ENCODE peak calls at places on chromosome 11, in five cellular contexts. X is colonic mucosa, Z is heart right ventricle, H is H9, G is GM10248. I is an unnamed sample.

GRCh38 chr11:130874396-130874795 is 41.9 kb downstream of the SNX19 start:
- DNase-seq in X (no peak), Z (no peak), H (no peak), G (no peak), I (no peak)

GRCh38 chr11:47325271-47326041 is 27.0 kb downstream of the MYBPC3 start:
- DNase-seq in X (no peak), Z (peak), H (no peak), G (no peak), I (no peak)

GRCh38 chr11:86438685-86439084 is 64.0 kb downstream of the CCDC81 start:
- DNase-seq in X (no peak), Z (no peak), H (no peak), G (no peak), I (no peak)

GRCh38 chr11:47912843-47913437 is 64.8 kb upstream of the NUP160 start:
- DNase-seq in X (no peak), Z (no peak), H (no peak), G (no peak), I (no peak)

GRCh38 chr11:68338041-68338800 is 25.8 kb downstream of the LRP5 start:
- DNase-seq in X (no peak), Z (no peak), H (no peak), G (no peak), I (no peak)

GRCh38 chr11:199004-199581 is 6.2 kb downstream of the SCGB1C1 start:
- DNase-seq in X (peak), Z (no peak), H (no peak), G (no peak), I (no peak)

GRCh38 chr11:74754507-74755255 is 6.0 kb downstream of the RNF169 start:
- DNase-seq in X (no peak), Z (no peak), H (no peak), G (no peak), I (no peak)

GRCh38 chr11:57639321-57640067 is 10.2 kb downstream of the YPEL4 start:
- DNase-seq in X (no peak), Z (no peak), H (peak), G (no peak), I (no peak)

GRCh38 chr11:128621491-128622136 is 34.3 kb upstream of the ETS1 start:
- DNase-seq in X (no peak), Z (peak), H (no peak), G (no peak), I (no peak)

GRCh38 chr11:27303903-27304302 is 59.1 kb downstream of the CCDC34 start:
- DNase-seq in X (no peak), Z (no peak), H (no peak), G (no peak), I (no peak)

GRCh38 chr11:15663778-15664218 is 549.1 kb downstream of the INSC start:
- DNase-seq in X (peak), Z (no peak), H (peak), G (no peak), I (no peak)

GRCh38 chr11:46210133-46210636 is 67.3 kb upstream of the CREB3L1 start:
- DNase-seq in X (no peak), Z (no peak), H (no peak), G (peak), I (peak)

GRCh38 chr11:133753150-133753549 is 92.2 kb downstream of the SPATA19 start:
- DNase-seq in X (no peak), Z (no peak), H (no peak), G (no peak), I (no peak)

GRCh38 chr11:47078751-47079524 is 97.7 kb downstream of the ARFGAP2 start:
- DNase-seq in X (no peak), Z (no peak), H (no peak), G (no peak), I (no peak)

DNA sequence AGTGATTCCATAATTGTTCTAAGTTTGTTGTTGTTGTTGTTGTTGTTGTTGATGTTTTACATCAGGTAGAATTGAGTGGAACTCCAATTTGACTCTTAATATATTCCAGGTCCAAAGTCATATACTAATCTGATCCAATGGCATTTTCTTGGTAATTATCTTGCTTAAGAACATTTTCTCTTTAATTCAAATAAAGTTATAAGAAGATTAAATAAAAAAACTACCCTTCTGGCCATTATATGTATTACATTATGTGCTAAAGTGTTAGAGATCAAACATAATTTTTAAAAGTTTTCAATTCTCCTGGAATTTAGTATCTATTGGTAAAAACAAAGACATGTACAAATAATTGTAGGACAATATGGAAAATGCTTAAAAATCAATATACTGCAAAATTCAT is 775.4 kb downstream of the LUZP2 start:
- DNase-seq in X (no peak), Z (no peak), H (no peak), G (no peak), I (no peak)
- TF ChIP-seq CTCF in X (no peak), Z (no peak), H (no peak), G (no peak), I (no peak)

DNA sequence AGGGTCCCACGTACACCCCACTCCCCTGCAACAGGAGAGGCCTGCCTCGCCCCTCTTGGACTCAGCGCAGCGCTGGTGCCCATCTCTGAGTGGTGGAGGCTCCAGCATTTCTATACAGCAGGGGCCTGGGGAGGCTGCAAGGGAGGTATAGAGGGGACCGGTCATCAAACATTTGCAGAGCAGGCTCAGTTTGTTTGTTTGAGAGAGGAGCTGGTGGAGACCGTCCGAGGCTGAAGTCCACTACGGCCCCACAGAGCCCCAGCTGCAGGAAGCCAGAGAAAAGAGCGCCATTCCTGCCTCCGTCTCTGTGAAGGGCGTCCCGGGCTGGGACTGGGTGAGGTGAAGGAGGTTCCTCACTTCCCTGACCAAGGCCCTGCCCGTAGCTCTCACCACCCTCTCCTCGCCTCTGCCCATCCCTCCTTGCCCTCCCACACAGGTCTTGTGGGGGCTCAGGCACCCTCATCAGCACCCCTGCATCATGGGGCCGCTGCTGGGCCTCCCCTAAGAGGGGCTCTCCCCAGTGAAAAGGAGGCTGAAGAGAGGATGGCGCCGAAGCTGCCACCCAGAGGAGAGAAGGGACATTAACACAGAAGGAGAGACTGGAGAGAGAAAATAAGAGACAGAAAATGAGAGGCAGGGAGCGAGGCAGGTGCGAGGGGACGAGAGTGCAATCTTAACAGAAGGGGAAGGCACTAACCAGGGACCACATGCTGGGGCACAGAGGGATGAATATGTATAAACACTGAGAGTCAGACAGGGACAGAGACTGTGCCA is 24.6 kb downstream of the RPUSD4 start:
- DNase-seq in X (no peak), Z (no peak), H (no peak), G (no peak), I (no peak)
- TF ChIP-seq CTCF in X (no peak), Z (peak), H (peak), G (no peak), I (no peak)

GRCh38 chr11:122814401-122814800 is 23.9 kb upstream of the CRTAM start:
- DNase-seq in X (no peak), Z (no peak), H (no peak), G (no peak), I (peak)
- TF ChIP-seq CTCF in X (no peak), Z (no peak), H (peak), G (peak), I (no peak)

GRCh38 chr11:105226062-105226461 is 86.5 kb upstream of the CARD18 start:
- DNase-seq in X (no peak), Z (no peak), H (no peak), G (no peak), I (no peak)

GRCh38 chr11:105224859-105225258 is 85.3 kb upstream of the CARD18 start:
- DNase-seq in X (no peak), Z (no peak), H (no peak), G (no peak), I (no peak)

GRCh38 chr11:105229257-105229656 is 89.7 kb upstream of the CARD18 start:
- DNase-seq in X (no peak), Z (no peak), H (no peak), G (no peak), I (no peak)

GRCh38 chr11:105229758-105230157 is 90.2 kb upstream of the CARD18 start:
- DNase-seq in X (no peak), Z (no peak), H (no peak), G (no peak), I (no peak)

DNA sequence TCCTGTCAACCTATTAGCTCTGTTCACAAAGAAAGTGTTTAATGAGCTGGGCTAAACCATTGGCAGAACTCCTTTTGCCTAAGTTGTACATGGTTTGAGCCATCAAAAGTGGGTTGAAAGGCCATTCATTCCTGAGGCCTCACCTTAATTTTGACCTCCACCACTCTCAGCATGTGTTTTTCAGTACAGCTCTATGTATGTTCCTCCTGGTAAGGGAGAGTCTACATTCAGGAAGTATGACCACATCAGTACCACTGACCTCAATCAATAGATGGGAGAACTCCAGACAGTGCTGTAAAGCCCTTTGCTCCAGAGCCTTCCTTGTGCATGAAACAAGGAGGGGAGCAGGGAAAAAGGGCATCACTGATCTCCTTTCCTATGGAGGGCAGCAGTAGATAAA is 87.8 kb upstream of the CARD18 start:
- DNase-seq in X (no peak), Z (no peak), H (no peak), G (no peak), I (no peak)
- TF ChIP-seq CTCF in X (no peak), Z (no peak), H (no peak), G (no peak), I (no peak)

DNA sequence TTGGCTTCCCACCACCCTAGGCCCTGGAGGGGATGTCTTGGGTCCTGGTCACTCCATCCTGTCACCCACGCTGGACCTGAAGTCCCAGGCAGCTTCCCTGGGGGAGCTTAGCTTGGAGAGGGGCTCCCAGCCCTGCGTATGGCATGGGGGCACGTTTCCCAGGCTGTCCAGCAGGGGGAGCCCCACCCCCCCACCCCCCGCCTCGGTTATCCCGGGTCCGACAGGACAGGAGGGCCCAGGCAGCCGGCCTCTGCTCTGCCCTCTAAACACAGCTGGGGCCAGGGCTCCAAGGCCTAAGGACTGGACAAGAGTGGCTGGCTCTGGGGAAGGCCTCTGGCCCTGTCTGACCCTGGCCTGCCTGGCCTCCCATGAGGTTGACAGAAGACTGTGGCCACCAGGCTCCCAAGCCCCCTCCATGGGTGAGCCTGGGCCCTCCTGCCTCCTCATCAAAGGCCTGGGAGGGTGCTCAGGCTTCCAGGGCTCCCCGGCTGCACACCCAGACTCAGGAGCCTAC is 104.8 kb downstream of the NECTIN1 start:
- DNase-seq in X (no peak), Z (no peak), H (peak), G (peak), I (peak)
- TF ChIP-seq CTCF in X (peak), Z (peak), H (peak), G (peak), I (no peak)